ENCODE peak calls at places on chromosomes 16 and 17, in five cellular contexts. Z is body of pancreas; G is HT-29; N is stimulated activated CD4-positive, alpha-beta T cell treated with anti-CD3 and anti-CD28 coated beads, Interleukin-12 subunit alpha, Interleukin-12 subunit beta, amount 100 ng/mL, for 4 hours; J is stomach. O is an unnamed sample.
A peak's percentile ranks its signal among the peaks of the same experiment; 100 is the strongest.

GRCh38 chr17:80441133-80441578 is 26.2 kb downstream of the ENDOV start:
- DNase-seq in J (no peak), N (peak; percentile 48), G (peak; percentile 37), Z (no peak), O (no peak)

GRCh38 chr16:27706803-27707685 is 157.1 kb downstream of the KATNIP start:
- DNase-seq in Z (no peak), N (no peak), G (no peak), J (no peak), O (no peak)

GRCh38 chr17:50872710-50873424 is 6.7 kb upstream of the TOB1 start:
- DNase-seq in Z (peak; percentile 78), J (peak; percentile 48), N (peak; percentile 28), G (no peak), O (no peak)

GRCh38 chr17:82440991-82441627 is 9.4 kb downstream of the CYBC1 start:
- DNase-seq in J (no peak), G (no peak), N (no peak), Z (peak; percentile 29), O (peak; percentile 64)

GRCh38 chr16:66662445-66663194 is 33.9 kb downstream of the CMTM4 start:
- DNase-seq in J (no peak), G (peak; percentile 49), Z (no peak), N (no peak), O (peak; percentile 13)

GRCh38 chr17:4161179-4161559 is 18.2 kb downstream of the CYB5D2 start:
- DNase-seq in J (peak; percentile 28), Z (no peak), G (no peak), N (no peak), O (peak; percentile 80)

GRCh38 chr16:89349947-89350633 is 132.6 kb downstream of the ZNF778 start:
- DNase-seq in J (no peak), G (no peak), N (no peak), Z (no peak), O (no peak)

GRCh38 chr17:7260151-7260550 is 2.1 kb downstream of the CLDN7 start:
- DNase-seq in Z (no peak), J (no peak), G (no peak), N (no peak), O (no peak)

GRCh38 chr16:48829361-48829760 is 219.4 kb upstream of the N4BP1 start:
- DNase-seq in N (no peak), Z (no peak), J (no peak), G (no peak), O (peak; percentile 3)

GRCh38 chr17:69907081-69907847 is 167.8 kb upstream of the KCNJ16 start:
- DNase-seq in G (no peak), J (no peak), Z (no peak), N (no peak), O (no peak)

GRCh38 chr17:77690271-77691161 is 268.0 kb upstream of the TNRC6C start:
- DNase-seq in N (no peak), G (no peak), Z (no peak), J (no peak), O (peak; percentile 40)

GRCh38 chr16:35569413-35569812 is 2110.0 kb downstream of the TP53TG3F start:
- DNase-seq in Z (no peak), G (no peak), J (no peak), N (no peak), O (no peak)

GRCh38 chr17:49677933-49678847 is at the start of gene SPOP:
- DNase-seq in N (peak; percentile 98), Z (peak; percentile 100), J (peak; percentile 99), G (peak; percentile 97), O (peak; percentile 99)

GRCh38 chr17:74832421-74832820 is 27.3 kb downstream of the GRIN2C start:
- DNase-seq in G (no peak), J (no peak), N (no peak), Z (no peak), O (no peak)

GRCh38 chr16:50584033-50584722 is 36.0 kb downstream of the NKD1 start:
- DNase-seq in N (no peak), Z (no peak), G (no peak), J (no peak), O (no peak)

GRCh38 chr16:30949655-30950515 is 1.0 kb downstream of the ORAI3 start:
- DNase-seq in N (peak; percentile 18), G (peak; percentile 49), J (peak; percentile 67), Z (peak; percentile 84), O (peak; percentile 92)

GRCh38 chr16:14344292-14344691 is 273.2 kb downstream of the MRTFB start:
- DNase-seq in Z (no peak), J (no peak), N (no peak), G (no peak), O (no peak)

GRCh38 chr17:40490982-40491381 is 10.4 kb downstream of the TNS4 start:
- DNase-seq in J (no peak), N (no peak), Z (no peak), G (no peak), O (no peak)

GRCh38 chr17:39045948-39046679 is 78.9 kb upstream of the FBXO47 start:
- DNase-seq in Z (no peak), N (no peak), J (no peak), G (no peak), O (no peak)

GRCh38 chr16:11004351-11004750 is 60.0 kb downstream of the CLEC16A start:
- DNase-seq in Z (no peak), N (no peak), J (no peak), G (no peak), O (no peak)

O was measured in ureter.